ENCODE peak calls at places on chromosomes 6 and 20, in four cellular contexts. P, B, F and H are unnamed samples.

GRCh38 chr6:84095156-84095555 is 61.6 kb downstream of the MRAP2 start:
- DNase-seq in P (no peak), B (no peak), F (no peak), H (no peak)

GRCh38 chr6:11989376-11989775 is 22.7 kb upstream of the HIVEP1 start:
- DNase-seq in P (no peak), B (no peak), F (no peak), H (no peak)

GRCh38 chr20:50070361-50070760 is 42.6 kb downstream of the UBE2V1 start:
- DNase-seq in P (no peak), B (no peak), F (no peak), H (no peak)

GRCh38 chr6:47277702-47278101 is 32.0 kb downstream of the TNFRSF21 start:
- DNase-seq in P (no peak), B (no peak), F (no peak), H (no peak)

GRCh38 chr6:41713161-41713649 is 22.2 kb downstream of the TFEB start:
- DNase-seq in P (no peak), B (no peak), F (no peak), H (no peak)

GRCh38 chr6:41278699-41279405 is 7.6 kb downstream of the TREM1 start:
- DNase-seq in P (peak; percentile 47), B (peak; percentile 75), F (peak; percentile 36), H (peak; percentile 95)

GRCh38 chr20:44017211-44017610 is 102.6 kb downstream of the TOX2 start:
- DNase-seq in P (no peak), B (no peak), F (no peak), H (no peak)

GRCh38 chr6:137541531-137541930 is 47.3 kb upstream of the OLIG3 start:
- DNase-seq in P (no peak), B (no peak), F (no peak), H (no peak)

GRCh38 chr6:159063549-159063948 is 18.8 kb upstream of the TAGAP start:
- DNase-seq in P (no peak), B (no peak), F (no peak), H (no peak)